ENCODE peak calls at places on chromosomes 16 and 17, in five cellular contexts. One of them, this sample, is unnamed.

GRCh38 chr16:49281481-49281842 is at the start of gene CBLN1:
- DNase-seq in right cardiac atrium: no peak
- DNase-seq in activated effector memory CD4-positive, alpha-beta T cell treated with Interleukin-2 at 50 U/mL for 16 hours: no peak
- DNase-seq in AG09319: no peak
- DNase-seq in SHP77: no peak
- DNase-seq in this sample: no peak

GRCh38 chr17:35241520-35241919 is 1.4 kb upstream of the SLFN5 start:
- DNase-seq in right cardiac atrium: no peak
- DNase-seq in activated effector memory CD4-positive, alpha-beta T cell treated with Interleukin-2 at 50 U/mL for 16 hours: peak; percentile 36
- DNase-seq in AG09319: no peak
- DNase-seq in SHP77: no peak
- DNase-seq in this sample: no peak

GRCh38 chr17:75051941-75052340 is 4.9 kb downstream of the KCTD2 start:
- DNase-seq in right cardiac atrium: no peak
- DNase-seq in activated effector memory CD4-positive, alpha-beta T cell treated with Interleukin-2 at 50 U/mL for 16 hours: no peak
- DNase-seq in AG09319: no peak
- DNase-seq in SHP77: no peak
- DNase-seq in this sample: no peak

GRCh38 chr17:31532161-31532515 is 140.7 kb downstream of the RAB11FIP4 start:
- DNase-seq in right cardiac atrium: no peak
- DNase-seq in activated effector memory CD4-positive, alpha-beta T cell treated with Interleukin-2 at 50 U/mL for 16 hours: no peak
- DNase-seq in AG09319: no peak
- DNase-seq in SHP77: no peak
- DNase-seq in this sample: no peak

GRCh38 chr16:11391576-11391975 is 46.3 kb downstream of the RMI2 start:
- DNase-seq in right cardiac atrium: no peak
- DNase-seq in activated effector memory CD4-positive, alpha-beta T cell treated with Interleukin-2 at 50 U/mL for 16 hours: no peak
- DNase-seq in AG09319: no peak
- DNase-seq in SHP77: peak; percentile 66
- DNase-seq in this sample: no peak

GRCh38 chr16:47965439-47965838 is 190.4 kb downstream of the ABCC12 start:
- DNase-seq in right cardiac atrium: no peak
- DNase-seq in activated effector memory CD4-positive, alpha-beta T cell treated with Interleukin-2 at 50 U/mL for 16 hours: no peak
- DNase-seq in AG09319: no peak
- DNase-seq in SHP77: no peak
- DNase-seq in this sample: no peak

GRCh38 chr17:40538019-40538935 is 27.0 kb downstream of the CCR7 start:
- DNase-seq in right cardiac atrium: peak; percentile 69
- DNase-seq in activated effector memory CD4-positive, alpha-beta T cell treated with Interleukin-2 at 50 U/mL for 16 hours: no peak
- DNase-seq in AG09319: no peak
- DNase-seq in SHP77: no peak
- DNase-seq in this sample: no peak

GRCh38 chr17:56581635-56582605 is 11.6 kb upstream of the NOG start:
- DNase-seq in right cardiac atrium: no peak
- DNase-seq in activated effector memory CD4-positive, alpha-beta T cell treated with Interleukin-2 at 50 U/mL for 16 hours: no peak
- DNase-seq in AG09319: no peak
- DNase-seq in SHP77: no peak
- DNase-seq in this sample: no peak

GRCh38 chr17:58028591-58028990 is 21.5 kb upstream of the SRSF1 start:
- DNase-seq in right cardiac atrium: no peak
- DNase-seq in activated effector memory CD4-positive, alpha-beta T cell treated with Interleukin-2 at 50 U/mL for 16 hours: no peak
- DNase-seq in AG09319: no peak
- DNase-seq in SHP77: no peak
- DNase-seq in this sample: no peak

GRCh38 chr16:13453938-13454553 is 465.9 kb upstream of the ERCC4 start:
- DNase-seq in right cardiac atrium: no peak
- DNase-seq in activated effector memory CD4-positive, alpha-beta T cell treated with Interleukin-2 at 50 U/mL for 16 hours: no peak
- DNase-seq in AG09319: no peak
- DNase-seq in SHP77: peak; percentile 37
- DNase-seq in this sample: peak; percentile 1

GRCh38 chr16:31267332-31268032 is 7.7 kb downstream of the ITGAM start:
- DNase-seq in right cardiac atrium: no peak
- DNase-seq in activated effector memory CD4-positive, alpha-beta T cell treated with Interleukin-2 at 50 U/mL for 16 hours: no peak
- DNase-seq in AG09319: no peak
- DNase-seq in SHP77: no peak
- DNase-seq in this sample: no peak

GRCh38 chr17:31491794-31492171 is 100.3 kb downstream of the RAB11FIP4 start:
- DNase-seq in right cardiac atrium: no peak
- DNase-seq in activated effector memory CD4-positive, alpha-beta T cell treated with Interleukin-2 at 50 U/mL for 16 hours: no peak
- DNase-seq in AG09319: no peak
- DNase-seq in SHP77: no peak
- DNase-seq in this sample: no peak

GRCh38 chr17:27541326-27542023 is 85.2 kb downstream of the KSR1 start:
- DNase-seq in right cardiac atrium: no peak
- DNase-seq in activated effector memory CD4-positive, alpha-beta T cell treated with Interleukin-2 at 50 U/mL for 16 hours: no peak
- DNase-seq in AG09319: no peak
- DNase-seq in SHP77: no peak
- DNase-seq in this sample: no peak

GRCh38 chr16:17556276-17557052 is 85.7 kb upstream of the XYLT1 start:
- DNase-seq in right cardiac atrium: no peak
- DNase-seq in activated effector memory CD4-positive, alpha-beta T cell treated with Interleukin-2 at 50 U/mL for 16 hours: no peak
- DNase-seq in AG09319: no peak
- DNase-seq in SHP77: peak; percentile 7
- DNase-seq in this sample: no peak

GRCh38 chr17:10198509-10199249 is at the start of gene GAS7:
- DNase-seq in right cardiac atrium: peak; percentile 78
- DNase-seq in activated effector memory CD4-positive, alpha-beta T cell treated with Interleukin-2 at 50 U/mL for 16 hours: peak; percentile 3
- DNase-seq in AG09319: no peak
- DNase-seq in SHP77: no peak
- DNase-seq in this sample: peak; percentile 4

GRCh38 chr17:74519951-74520553 is 11.2 kb downstream of the CD300LB start:
- DNase-seq in right cardiac atrium: no peak
- DNase-seq in activated effector memory CD4-positive, alpha-beta T cell treated with Interleukin-2 at 50 U/mL for 16 hours: no peak
- DNase-seq in AG09319: no peak
- DNase-seq in SHP77: no peak
- DNase-seq in this sample: no peak

GRCh38 chr16:86242244-86243122 is 267.8 kb upstream of the FOXF1 start:
- DNase-seq in right cardiac atrium: no peak
- DNase-seq in activated effector memory CD4-positive, alpha-beta T cell treated with Interleukin-2 at 50 U/mL for 16 hours: no peak
- DNase-seq in AG09319: no peak
- DNase-seq in SHP77: no peak
- DNase-seq in this sample: no peak

GRCh38 chr17:73747221-73748002 is 103.2 kb upstream of the SDK2 start:
- DNase-seq in right cardiac atrium: no peak
- DNase-seq in activated effector memory CD4-positive, alpha-beta T cell treated with Interleukin-2 at 50 U/mL for 16 hours: no peak
- DNase-seq in AG09319: no peak
- DNase-seq in SHP77: no peak
- DNase-seq in this sample: no peak

GRCh38 chr16:76277099-76278030 is at the start of gene CNTNAP4:
- DNase-seq in right cardiac atrium: peak; percentile 23
- DNase-seq in activated effector memory CD4-positive, alpha-beta T cell treated with Interleukin-2 at 50 U/mL for 16 hours: no peak
- DNase-seq in AG09319: no peak
- DNase-seq in SHP77: no peak
- DNase-seq in this sample: peak; percentile 59

GRCh38 chr16:58021661-58022551 is 3.6 kb upstream of the MMP15 start:
- DNase-seq in right cardiac atrium: no peak
- DNase-seq in activated effector memory CD4-positive, alpha-beta T cell treated with Interleukin-2 at 50 U/mL for 16 hours: no peak
- DNase-seq in AG09319: no peak
- DNase-seq in SHP77: no peak
- DNase-seq in this sample: no peak

GRCh38 chr17:56978441-56979090 is 635 bp downstream of the SCPEP1 start:
- DNase-seq in right cardiac atrium: no peak
- DNase-seq in activated effector memory CD4-positive, alpha-beta T cell treated with Interleukin-2 at 50 U/mL for 16 hours: no peak
- DNase-seq in AG09319: no peak
- DNase-seq in SHP77: no peak
- DNase-seq in this sample: no peak

GRCh38 chr16:50644730-50645129 is 36.4 kb downstream of the SNX20 start:
- DNase-seq in right cardiac atrium: no peak
- DNase-seq in activated effector memory CD4-positive, alpha-beta T cell treated with Interleukin-2 at 50 U/mL for 16 hours: no peak
- DNase-seq in AG09319: peak; percentile 7
- DNase-seq in SHP77: peak; percentile 22
- DNase-seq in this sample: no peak

GRCh38 chr17:7997186-7997585 is 5.2 kb upstream of the GUCY2D start:
- DNase-seq in right cardiac atrium: no peak
- DNase-seq in activated effector memory CD4-positive, alpha-beta T cell treated with Interleukin-2 at 50 U/mL for 16 hours: no peak
- DNase-seq in AG09319: no peak
- DNase-seq in SHP77: peak; percentile 66
- DNase-seq in this sample: no peak

GRCh38 chr16:5722220-5722619 is 624.6 kb upstream of the EEF2KMT start:
- DNase-seq in right cardiac atrium: no peak
- DNase-seq in activated effector memory CD4-positive, alpha-beta T cell treated with Interleukin-2 at 50 U/mL for 16 hours: no peak
- DNase-seq in AG09319: no peak
- DNase-seq in SHP77: no peak
- DNase-seq in this sample: no peak

GRCh38 chr17:8159032-8159400 is 3.7 kb downstream of the VAMP2 start:
- DNase-seq in right cardiac atrium: no peak
- DNase-seq in activated effector memory CD4-positive, alpha-beta T cell treated with Interleukin-2 at 50 U/mL for 16 hours: no peak
- DNase-seq in AG09319: no peak
- DNase-seq in SHP77: no peak
- DNase-seq in this sample: no peak

GRCh38 chr17:56881685-56882295 is 32.1 kb downstream of the TRIM25 start:
- DNase-seq in right cardiac atrium: no peak
- DNase-seq in activated effector memory CD4-positive, alpha-beta T cell treated with Interleukin-2 at 50 U/mL for 16 hours: no peak
- DNase-seq in AG09319: no peak
- DNase-seq in SHP77: no peak
- DNase-seq in this sample: no peak

GRCh38 chr17:41939044-41939695 is 8.8 kb downstream of the ODAD4 start:
- DNase-seq in right cardiac atrium: no peak
- DNase-seq in activated effector memory CD4-positive, alpha-beta T cell treated with Interleukin-2 at 50 U/mL for 16 hours: no peak
- DNase-seq in AG09319: no peak
- DNase-seq in SHP77: no peak
- DNase-seq in this sample: no peak

GRCh38 chr17:57663326-57664070 is 81.6 kb downstream of the CCDC182 start:
- DNase-seq in right cardiac atrium: no peak
- DNase-seq in activated effector memory CD4-positive, alpha-beta T cell treated with Interleukin-2 at 50 U/mL for 16 hours: no peak
- DNase-seq in AG09319: no peak
- DNase-seq in SHP77: no peak
- DNase-seq in this sample: no peak

GRCh38 chr17:12722282-12722681 is 56.6 kb downstream of the MYOCD start:
- DNase-seq in right cardiac atrium: no peak
- DNase-seq in activated effector memory CD4-positive, alpha-beta T cell treated with Interleukin-2 at 50 U/mL for 16 hours: no peak
- DNase-seq in AG09319: no peak
- DNase-seq in SHP77: no peak
- DNase-seq in this sample: no peak

GRCh38 chr17:77591231-77591785 is 367.2 kb upstream of the TNRC6C start:
- DNase-seq in right cardiac atrium: no peak
- DNase-seq in activated effector memory CD4-positive, alpha-beta T cell treated with Interleukin-2 at 50 U/mL for 16 hours: no peak
- DNase-seq in AG09319: no peak
- DNase-seq in SHP77: no peak
- DNase-seq in this sample: no peak

GRCh38 chr17:19248923-19249574 is 11.9 kb downstream of the EPN2 start:
- DNase-seq in right cardiac atrium: peak; percentile 55
- DNase-seq in activated effector memory CD4-positive, alpha-beta T cell treated with Interleukin-2 at 50 U/mL for 16 hours: no peak
- DNase-seq in AG09319: peak; percentile 47
- DNase-seq in SHP77: no peak
- DNase-seq in this sample: no peak

GRCh38 chr16:89720859-89721643 is at the start of the genes VPS9D1 and ZNF276:
- DNase-seq in right cardiac atrium: peak; percentile 90
- DNase-seq in activated effector memory CD4-positive, alpha-beta T cell treated with Interleukin-2 at 50 U/mL for 16 hours: peak; percentile 77
- DNase-seq in AG09319: no peak
- DNase-seq in SHP77: peak; percentile 72
- DNase-seq in this sample: peak; percentile 79

GRCh38 chr16:55568151-55568693 is 1.7 kb downstream of the CAPNS2 start:
- DNase-seq in right cardiac atrium: no peak
- DNase-seq in activated effector memory CD4-positive, alpha-beta T cell treated with Interleukin-2 at 50 U/mL for 16 hours: no peak
- DNase-seq in AG09319: no peak
- DNase-seq in SHP77: no peak
- DNase-seq in this sample: no peak

GRCh38 chr17:30554839-30555751 is 77.9 kb downstream of the GOSR1 start:
- DNase-seq in right cardiac atrium: no peak
- DNase-seq in activated effector memory CD4-positive, alpha-beta T cell treated with Interleukin-2 at 50 U/mL for 16 hours: no peak
- DNase-seq in AG09319: no peak
- DNase-seq in SHP77: no peak
- DNase-seq in this sample: no peak

GRCh38 chr17:68665373-68665772 is 64.2 kb upstream of the FAM20A start:
- DNase-seq in right cardiac atrium: no peak
- DNase-seq in activated effector memory CD4-positive, alpha-beta T cell treated with Interleukin-2 at 50 U/mL for 16 hours: no peak
- DNase-seq in AG09319: no peak
- DNase-seq in SHP77: no peak
- DNase-seq in this sample: no peak

This sample was measured in amygdala.